ENCODE peak calls at places on chromosomes 4 and X, in seven cellular contexts. T is left ventricle myocardium inferior, K is thoracic aorta, O is heart right ventricle, H is aorta, M is fibroblast of lung, V is colonic mucosa. Y is an unnamed sample. For H3K4me1 and H3K9me3, the result is how much of the 10 kb centered on the place peaks cover.

GRCh38 chr4:126354784-126355183 is 1040.0 kb downstream of the FAT4 start:
- DNase-seq in T (no peak), K (no peak), O (no peak), H (no peak), M (peak), V (no peak), Y (no peak)

GRCh38 chrX:41661366-41662095 is 27.2 kb upstream of the GPR34 start:
- DNase-seq in T (no peak), K (no peak), O (no peak), H (no peak), M (peak), V (no peak), Y (no peak)

GRCh38 chr4:144967161-144967560 is 130.8 kb downstream of the ANAPC10 start:
- DNase-seq in T (no peak), K (no peak), O (no peak), H (no peak), M (no peak), V (no peak), Y (no peak)

GRCh38 chrX:32871636-32872035 is 339.7 kb downstream of the DMD start:
- DNase-seq in T (no peak), K (no peak), O (no peak), H (no peak), M (peak), V (no peak), Y (no peak)

GRCh38 chrX:150063673-150064072 is 125.4 kb upstream of the EOLA2 start:
- DNase-seq in T (no peak), K (no peak), O (no peak), H (no peak), M (no peak), V (no peak), Y (no peak)

GRCh38 chrX:138897621-138898492 is 186.3 kb upstream of the FGF13 start:
- DNase-seq in T (no peak), K (no peak), O (no peak), H (no peak), M (no peak), V (no peak), Y (no peak)

GRCh38 chrX:19824603-19825002 is 62.8 kb downstream of the SH3KBP1 start:
- DNase-seq in T (no peak), K (no peak), O (no peak), H (no peak), M (peak), V (no peak), Y (no peak)

GRCh38 chr4:46386570-46386969 is 3.4 kb downstream of the GABRA2 start:
- DNase-seq in T (no peak), K (no peak), O (no peak), H (no peak), M (no peak), V (no peak), Y (no peak)

GRCh38 chrX:97897998-97898397 is 1014.3 kb downstream of the RPA4 start:
- DNase-seq in T (no peak), K (no peak), O (no peak), H (no peak), M (no peak), V (no peak), Y (no peak)

GRCh38 chrX:140141444-140142029 is 176.2 kb upstream of the CXorf66 start:
- DNase-seq in T (no peak), K (no peak), O (no peak), H (no peak), M (peak), V (peak), Y (peak)

GRCh38 chrX:103691059-103691458 is 4.6 kb upstream of the MORF4L2 start:
- DNase-seq in T (no peak), K (no peak), O (no peak), H (no peak), M (no peak), V (no peak), Y (no peak)

GRCh38 chrX:120144178-120144844 is 14.1 kb upstream of the RHOXF2 start:
- DNase-seq in T (no peak), K (no peak), O (no peak), H (no peak), M (peak), V (no peak), Y (no peak)

GRCh38 chrX:110924871-110925270 is 129.3 kb upstream of the CHRDL1 start:
- DNase-seq in T (no peak), K (no peak), O (no peak), H (no peak), M (no peak), V (no peak), Y (no peak)

GRCh38 chr4:180197471-180197870 is 2045.7 kb upstream of the TENM3 start:
- DNase-seq in T (no peak), K (no peak), O (no peak), H (no peak), M (no peak), V (no peak), Y (no peak)

GRCh38 chrX:13112499-13112898 is 68.1 kb upstream of the FAM9C start:
- DNase-seq in T (no peak), K (no peak), O (no peak), H (no peak), M (no peak), V (no peak), Y (no peak)

GRCh38 chr4:124206779-124207605 is 505.5 kb downstream of the ANKRD50 start:
- DNase-seq in T (no peak), K (no peak), O (no peak), H (no peak), M (peak), V (no peak), Y (no peak)

GRCh38 chrX:28498658-28499057 is 88.6 kb upstream of the IL1RAPL1 start:
- DNase-seq in T (no peak), K (no peak), O (no peak), H (no peak), M (peak), V (no peak), Y (no peak)

GRCh38 chr4:121764702-121765367 is at the start of gene SMIM43:
- DNase-seq in T (no peak), K (no peak), O (no peak), H (peak), M (no peak), V (no peak), Y (no peak)

GRCh38 chrX:3169421-3169820 is 128.2 kb downstream of the ARSF start:
- DNase-seq in T (no peak), K (no peak), O (no peak), H (no peak), M (no peak), V (no peak), Y (no peak)

GRCh38 chrX:122512561-122513072 is 671.5 kb upstream of the GRIA3 start:
- DNase-seq in T (no peak), K (no peak), O (no peak), H (no peak), M (no peak), V (no peak), Y (no peak)

GRCh38 chr4:164501074-164501473 is 252.9 kb upstream of the SMIM31 start:
- DNase-seq in T (no peak), K (no peak), O (no peak), H (no peak), M (no peak), V (no peak), Y (no peak)

GRCh38 chr4:75990129-75990528 is 616 bp downstream of the SDAD1 start:
- DNase-seq in T (no peak), K (no peak), O (no peak), H (no peak), M (peak), V (no peak), Y (no peak)

GRCh38 chr4:38177035-38177791 is 217.0 kb downstream of the PTTG2 start:
- DNase-seq in T (peak), K (no peak), O (peak), H (peak), M (peak), V (no peak), Y (no peak)

GRCh38 chr4:23770011-23770410 is 119.8 kb downstream of the PPARGC1A start:
- DNase-seq in T (no peak), K (no peak), O (no peak), H (no peak), M (peak), V (no peak), Y (no peak)

GRCh38 chrX:2705036-2705435 is 13.9 kb downstream of the CD99 start:
- DNase-seq in T (peak), K (peak), O (peak), H (no peak), M (peak), V (no peak), Y (no peak)

GRCh38 chr4:74228691-74229640 is 71.0 kb downstream of the MTHFD2L start:
- DNase-seq in T (peak), K (no peak), O (peak), H (peak), M (peak), V (peak), Y (peak)

GRCh38 chr4:76526585-76526990 is 91.6 kb downstream of the SHROOM3 start:
- DNase-seq in T (no peak), K (no peak), O (no peak), H (no peak), M (no peak), V (peak), Y (peak)

GRCh38 chr4:87051121-87051713 is 116.4 kb downstream of the AFF1 start:
- DNase-seq in T (no peak), K (no peak), O (no peak), H (no peak), M (peak), V (no peak), Y (no peak)

GRCh38 chr4:87050596-87050995 is 115.8 kb downstream of the AFF1 start:
- DNase-seq in T (peak), K (no peak), O (peak), H (peak), M (no peak), V (no peak), Y (no peak)

GRCh38 chr4:87052615-87053014 is 117.8 kb downstream of the AFF1 start:
- DNase-seq in T (no peak), K (no peak), O (no peak), H (no peak), M (no peak), V (no peak), Y (no peak)

GRCh38 chr4:87047281-87047798 is 112.5 kb downstream of the AFF1 start:
- DNase-seq in T (no peak), K (no peak), O (no peak), H (no peak), M (no peak), V (no peak), Y (no peak)

GRCh38 chr4:87049508-87049907 is 114.7 kb downstream of the AFF1 start:
- DNase-seq in T (no peak), K (no peak), O (no peak), H (no peak), M (no peak), V (no peak), Y (no peak)
- H3K4me1 ChIP-seq in T (half or more), K (half or more), O (half or more), H (under half), M (under half), V (under half), Y (under half)

GRCh38 chr4:165931741-165932140 is 58.7 kb downstream of the TLL1 start:
- DNase-seq in T (no peak), K (no peak), O (no peak), H (no peak), M (no peak), V (no peak), Y (peak)
- H3K9me3 ChIP-seq in T (under half), K (under half), O (under half), H (under half), M (under half), V (under half), Y (under half)

GRCh38 chrX:148500428-148501120 is at the start of gene AFF2:
- DNase-seq in T (peak), K (no peak), O (peak), H (peak), M (peak), V (no peak), Y (peak)

GRCh38 chrX:148499638-148500427 is 584 bp upstream of the AFF2 start:
- DNase-seq in T (no peak), K (no peak), O (no peak), H (peak), M (no peak), V (no peak), Y (no peak)

GRCh38 chrX:148507413-148507812 is 7.0 kb downstream of the AFF2 start:
- DNase-seq in T (no peak), K (no peak), O (no peak), H (no peak), M (no peak), V (no peak), Y (no peak)

GRCh38 chrX:148501121-148502066 is 977 bp downstream of the AFF2 start:
- DNase-seq in T (no peak), K (no peak), O (peak), H (peak), M (no peak), V (no peak), Y (no peak)

DNA sequence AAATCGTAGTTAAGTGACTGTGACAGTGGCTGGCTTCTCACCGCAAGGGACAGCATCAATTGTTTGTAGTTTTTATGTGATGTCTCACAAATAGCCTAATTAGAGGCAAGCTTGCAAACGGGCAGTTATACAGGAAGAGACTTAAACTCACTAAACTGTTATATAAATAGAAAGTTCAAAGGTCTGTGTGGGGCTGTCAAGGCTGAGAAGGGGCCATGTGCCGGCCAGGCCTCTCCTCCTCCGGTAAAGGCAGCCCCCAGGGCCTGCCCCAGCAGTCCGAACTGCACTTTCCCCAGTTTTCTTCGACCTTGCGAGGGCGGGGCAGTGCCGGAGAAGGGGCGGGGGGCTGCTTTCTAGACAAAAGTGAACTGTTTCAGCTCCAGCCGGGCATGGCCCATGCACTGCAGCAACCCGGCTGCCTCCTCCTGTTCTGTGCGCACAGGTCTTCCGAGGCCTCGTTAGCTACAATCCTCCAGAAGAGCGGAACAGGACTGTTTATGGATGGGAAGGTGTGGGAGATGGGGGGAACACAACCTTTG is 4.1 kb downstream of the AFF2 start:
- DNase-seq in T (no peak), K (no peak), O (no peak), H (no peak), M (no peak), V (no peak), Y (no peak)
- H3K4me1 ChIP-seq in T (under half), K (under half), O (under half), H (under half), M (under half), V (under half), Y (under half)

GRCh38 chr4:48718818-48719465 is 61.1 kb downstream of the FRYL start:
- DNase-seq in T (no peak), K (no peak), O (no peak), H (no peak), M (no peak), V (no peak), Y (peak)
- H3K9me3 ChIP-seq in T (under half), K (under half), O (under half), H (under half), M (under half), V (under half), Y (under half)

GRCh38 chrX:108019382-108019857 is 25.4 kb upstream of the VSIG1 start:
- DNase-seq in T (no peak), K (no peak), O (no peak), H (no peak), M (no peak), V (no peak), Y (no peak)
- H3K4me1 ChIP-seq in T (under half), K (under half), O (under half), H (under half), M (under half), V (under half), Y (under half)